ENCODE peak calls at places on chromosomes 2 and 18, in five cellular contexts. L is cardiac muscle cell, P is endodermal cell, K is astrocyte of the spinal cord, J is spleen. G is an unnamed sample.

GRCh38 chr2:37000988-37001556 is 34.7 kb upstream of the STRN start:
- DNase-seq in L (no peak), P (no peak), K (no peak), J (no peak), G (no peak)

GRCh38 chr2:14720319-14720718 is 87.8 kb downstream of the LRATD1 start:
- DNase-seq in L (no peak), P (no peak), K (peak), J (no peak), G (no peak)

GRCh38 chr2:149017116-149017985 is 21.1 kb upstream of the LYPD6B start:
- DNase-seq in L (peak), P (peak), K (peak), J (peak), G (peak)

GRCh38 chr2:239193925-239194687 is 206.7 kb downstream of the HDAC4 start:
- DNase-seq in L (no peak), P (peak), K (no peak), J (no peak), G (no peak)

GRCh38 chr18:32915526-32915925 is 142.7 kb upstream of the KLHL14 start:
- DNase-seq in L (no peak), P (no peak), K (no peak), J (no peak), G (no peak)

GRCh38 chr2:233267516-233268245 is 16.2 kb downstream of the ATG16L1 start:
- DNase-seq in L (no peak), P (no peak), K (no peak), J (peak), G (no peak)

GRCh38 chr2:40041983-40042382 is 262.9 kb upstream of the THUMPD2 start:
- DNase-seq in L (peak), P (no peak), K (peak), J (no peak), G (no peak)

GRCh38 chr18:67957684-67958083 is 441.2 kb upstream of the DSEL start:
- DNase-seq in L (no peak), P (no peak), K (no peak), J (no peak), G (no peak)

GRCh38 chr2:228318218-228318617 is 136.7 kb upstream of the SPHKAP start:
- DNase-seq in L (peak), P (peak), K (peak), J (no peak), G (peak)

GRCh38 chr2:138726681-138727080 is 53.5 kb downstream of the NXPH2 start:
- DNase-seq in L (no peak), P (no peak), K (no peak), J (no peak), G (no peak)

GRCh38 chr18:72672364-72673151 is 128.4 kb upstream of the CBLN2 start:
- DNase-seq in L (peak), P (no peak), K (peak), J (no peak), G (peak)

GRCh38 chr2:226727251-226727650 is 72.4 kb downstream of the IRS1 start:
- DNase-seq in L (no peak), P (no peak), K (no peak), J (no peak), G (no peak)

GRCh38 chr2:226728996-226729395 is 70.6 kb downstream of the IRS1 start:
- DNase-seq in L (no peak), P (no peak), K (peak), J (no peak), G (no peak)

GRCh38 chr2:226733189-226733858 is 66.3 kb downstream of the IRS1 start:
- DNase-seq in L (peak), P (no peak), K (no peak), J (no peak), G (no peak)

GRCh38 chr2:226732478-226733188 is 67.0 kb downstream of the IRS1 start:
- DNase-seq in L (no peak), P (no peak), K (no peak), J (no peak), G (no peak)

GRCh38 chr2:226730487-226730886 is 69.1 kb downstream of the IRS1 start:
- DNase-seq in L (peak), P (peak), K (peak), J (no peak), G (no peak)
- TF ChIP-seq CTCF in L (no peak), P (peak), K (peak), J (no peak), G (no peak)

DNA sequence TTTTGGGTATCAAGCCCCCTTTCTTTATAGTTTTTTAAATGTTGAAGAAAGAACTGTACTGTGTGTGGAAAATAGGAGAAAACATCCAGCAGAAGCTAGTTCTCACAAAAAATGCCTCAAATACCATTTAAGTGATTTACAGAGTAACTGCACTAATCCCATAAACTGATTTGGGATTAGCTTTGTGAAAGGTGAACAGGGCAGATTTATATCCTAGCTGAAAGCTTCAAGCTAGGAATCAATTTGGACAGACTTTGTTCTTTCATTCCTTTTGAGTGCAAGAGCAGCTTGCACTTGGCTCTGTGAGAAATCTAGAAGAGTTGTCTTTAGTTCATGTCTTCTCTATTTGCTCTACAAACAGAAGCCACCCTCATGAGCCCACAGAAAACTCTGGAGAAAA is 183.9 kb upstream of the VRK2 start:
- DNase-seq in L (no peak), P (no peak), K (no peak), J (no peak), G (no peak)
- TF ChIP-seq CTCF in L (no peak), P (no peak), K (no peak), J (no peak), G (no peak)

GRCh38 chr2:73290049-73290839 is 3.1 kb downstream of the EGR4 start:
- DNase-seq in L (peak), P (peak), K (no peak), J (no peak), G (peak)
- TF ChIP-seq CTCF in L (peak), P (peak), K (peak), J (peak), G (peak)

GRCh38 chr2:203756161-203756560 is 49.7 kb downstream of the CD28 start:
- DNase-seq in L (no peak), P (no peak), K (no peak), J (no peak), G (no peak)

GRCh38 chr2:203748331-203749126 is 42.1 kb downstream of the CD28 start:
- DNase-seq in L (no peak), P (no peak), K (no peak), J (no peak), G (no peak)

GRCh38 chr2:203745267-203745666 is 38.8 kb downstream of the CD28 start:
- DNase-seq in L (no peak), P (no peak), K (no peak), J (no peak), G (no peak)

GRCh38 chr2:203751886-203752285 is 45.4 kb downstream of the CD28 start:
- DNase-seq in L (peak), P (no peak), K (peak), J (no peak), G (no peak)

DNA sequence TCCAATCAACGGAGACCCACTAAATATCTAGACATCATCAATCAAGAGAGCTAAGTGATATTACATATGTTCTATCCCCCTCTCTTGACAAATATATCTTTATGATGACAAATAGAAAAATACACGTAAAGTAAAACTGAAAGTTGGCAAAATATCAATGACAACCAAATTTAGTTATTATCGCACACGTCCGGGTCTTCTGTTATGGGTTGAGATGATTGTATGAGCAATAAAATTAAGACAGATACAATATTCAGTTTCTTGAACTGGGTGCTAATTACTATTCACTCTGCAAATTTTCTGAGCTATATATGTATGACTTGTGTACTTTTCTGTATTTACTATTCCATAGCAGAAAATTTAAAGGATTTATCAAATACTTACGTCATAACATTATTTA is 44.2 kb downstream of the CD28 start:
- DNase-seq in L (no peak), P (no peak), K (no peak), J (no peak), G (no peak)
- TF ChIP-seq CTCF in L (no peak), P (no peak), K (no peak), J (no peak), G (no peak)